ENCODE peak calls at places on chromosomes 13 and 19, in four cellular contexts. V is pancreas; U is HCT116; R is CD8-positive, alpha-beta T cell. B is an unnamed sample.

GRCh38 chr19:19602136-19602712 is 16.3 kb downstream of the PBX4 start:
- DNase-seq in V (no peak), U (no peak), R (no peak), B (peak; percentile 35)

GRCh38 chr13:24683370-24683769 is 3.2 kb downstream of the ATP12A start:
- DNase-seq in V (no peak), U (no peak), R (no peak), B (no peak)

GRCh38 chr13:46595918-46596315 is 42.9 kb downstream of the LRCH1 start:
- DNase-seq in R (no peak), V (no peak), U (no peak), B (no peak)

GRCh38 chr19:17103177-17103576 is 27.6 kb downstream of the MYO9B start:
- DNase-seq in R (no peak), U (peak; percentile 40), V (no peak), B (no peak)

GRCh38 chr19:14091086-14091884 is 734 bp upstream of the SAMD1 start:
- DNase-seq in R (peak; percentile 44), V (peak; percentile 88), U (no peak), B (peak; percentile 86)

GRCh38 chr19:9808855-9809646 is 9.8 kb downstream of the FBXL12 start:
- DNase-seq in R (no peak), V (no peak), U (no peak), B (no peak)

GRCh38 chr13:31380728-31381127 is 181.0 kb downstream of the B3GLCT start:
- DNase-seq in R (no peak), V (no peak), U (no peak), B (no peak)

GRCh38 chr13:26929971-26930730 is 169.6 kb upstream of the GPR12 start:
- DNase-seq in V (peak; percentile 93), R (peak; percentile 51), U (peak; percentile 54), B (peak; percentile 88)

GRCh38 chr19:19110410-19111137 is 27.7 kb downstream of the TMEM161A start:
- DNase-seq in U (no peak), R (no peak), V (no peak), B (no peak)

GRCh38 chr13:33206425-33206824 is 79.1 kb downstream of the STARD13 start:
- DNase-seq in V (no peak), R (no peak), U (no peak), B (no peak)

GRCh38 chr19:30074096-30074495 is 132.1 kb downstream of the URI1 start:
- DNase-seq in U (no peak), R (no peak), V (peak; percentile 44), B (no peak)

GRCh38 chr19:1656988-1657536 is 4.6 kb upstream of the TCF3 start:
- DNase-seq in R (no peak), U (no peak), V (no peak), B (no peak)

GRCh38 chr19:18597809-18598660 is 8.6 kb downstream of the CRLF1 start:
- DNase-seq in V (no peak), R (no peak), U (no peak), B (no peak)

GRCh38 chr19:44764975-44765948 is 12.4 kb upstream of the CBLC start:
- DNase-seq in R (no peak), U (no peak), V (no peak), B (peak; percentile 70)

GRCh38 chr19:7926021-7926726 is at the start of gene CTXN1:
- DNase-seq in U (no peak), V (peak; percentile 93), R (peak; percentile 67), B (peak; percentile 64)

GRCh38 chr13:109790951-109791605 is 4.7 kb upstream of the IRS2 start:
- DNase-seq in R (no peak), V (no peak), U (no peak), B (no peak)

GRCh38 chr19:31160346-31160926 is 188.8 kb downstream of the TSHZ3 start:
- DNase-seq in R (no peak), U (no peak), V (no peak), B (no peak)

GRCh38 chr13:96700657-96701056 is 293.6 kb downstream of the OXGR1 start:
- DNase-seq in R (no peak), U (no peak), V (no peak), B (no peak)

GRCh38 chr19:52600639-52601024 is 30.5 kb downstream of the ZNF701 start:
- DNase-seq in V (peak; percentile 58), R (no peak), U (no peak), B (peak; percentile 40)

GRCh38 chr13:32837973-32838940 is 178.0 kb upstream of the KL start:
- DNase-seq in R (no peak), V (no peak), U (no peak), B (no peak)

GRCh38 chr13:46181799-46182490 is at the start of gene LCP1:
- DNase-seq in V (no peak), U (no peak), R (peak; percentile 48), B (peak; percentile 46)

GRCh38 chr19:52142001-52142595 is 2.4 kb upstream of the ZNF616 start:
- DNase-seq in U (no peak), R (no peak), V (no peak), B (no peak)

GRCh38 chr13:45200701-45201230 is at the start of gene KCTD4:
- DNase-seq in V (no peak), U (no peak), R (no peak), B (no peak)

GRCh38 chr13:81658598-81659370 is 1317.9 kb upstream of the SPRY2 start:
- DNase-seq in U (no peak), V (no peak), R (no peak), B (no peak)

GRCh38 chr19:821228-821975 is at the start of gene PLPPR3:
- DNase-seq in V (peak; percentile 60), U (no peak), R (no peak), B (no peak)

GRCh38 chr13:23447927-23448326 is 14.4 kb upstream of the SACS start:
- DNase-seq in U (no peak), V (no peak), R (no peak), B (no peak)

GRCh38 chr19:42431486-42431885 is 4.3 kb upstream of the LIPE start:
- DNase-seq in U (no peak), V (no peak), R (no peak), B (no peak)

DNA sequence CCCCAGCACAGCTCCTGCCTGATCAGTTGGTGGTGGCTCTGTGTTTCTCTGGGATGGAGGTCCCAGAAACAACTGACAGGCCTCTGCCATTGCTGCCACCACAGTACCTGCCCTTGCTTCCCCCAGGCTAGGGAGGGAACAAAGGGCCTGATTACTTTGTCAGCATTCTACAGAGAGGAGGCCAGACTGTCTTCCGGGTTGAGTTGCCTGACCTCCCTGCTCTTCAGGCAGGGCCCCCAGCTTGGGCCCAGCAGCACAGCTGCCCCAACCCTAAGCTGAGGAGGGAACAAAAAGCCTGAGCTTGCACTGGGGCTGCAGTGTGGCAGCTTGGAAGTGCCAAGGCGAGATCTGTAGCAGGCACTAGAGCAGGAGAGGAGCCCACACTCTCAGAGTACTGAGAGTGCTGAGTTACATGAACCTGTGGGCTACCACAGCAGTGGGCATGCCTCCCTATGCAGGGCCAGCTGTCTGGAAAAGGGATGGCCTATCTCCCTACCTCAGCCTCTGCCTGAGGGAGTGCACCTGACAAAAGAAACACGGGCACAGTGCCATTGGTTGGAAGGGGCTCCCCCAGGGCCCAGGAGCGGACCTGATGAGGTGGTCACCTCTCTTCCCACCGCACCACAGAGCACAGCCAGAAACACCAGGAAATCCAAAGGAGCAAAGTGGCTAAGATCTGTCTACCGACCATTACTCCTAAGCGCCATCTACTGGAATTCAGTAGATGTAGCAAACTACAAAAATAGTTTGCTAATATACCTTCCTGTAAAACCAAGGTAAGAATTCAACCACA is 24.4 kb downstream of the SLC25A15 start:
- DNase-seq in V (no peak), U (no peak), R (no peak), B (no peak)
- TF ChIP-seq CTCF in V (peak; percentile 28), U (peak; percentile 37), R (no peak), B (peak; percentile 47)

DNA sequence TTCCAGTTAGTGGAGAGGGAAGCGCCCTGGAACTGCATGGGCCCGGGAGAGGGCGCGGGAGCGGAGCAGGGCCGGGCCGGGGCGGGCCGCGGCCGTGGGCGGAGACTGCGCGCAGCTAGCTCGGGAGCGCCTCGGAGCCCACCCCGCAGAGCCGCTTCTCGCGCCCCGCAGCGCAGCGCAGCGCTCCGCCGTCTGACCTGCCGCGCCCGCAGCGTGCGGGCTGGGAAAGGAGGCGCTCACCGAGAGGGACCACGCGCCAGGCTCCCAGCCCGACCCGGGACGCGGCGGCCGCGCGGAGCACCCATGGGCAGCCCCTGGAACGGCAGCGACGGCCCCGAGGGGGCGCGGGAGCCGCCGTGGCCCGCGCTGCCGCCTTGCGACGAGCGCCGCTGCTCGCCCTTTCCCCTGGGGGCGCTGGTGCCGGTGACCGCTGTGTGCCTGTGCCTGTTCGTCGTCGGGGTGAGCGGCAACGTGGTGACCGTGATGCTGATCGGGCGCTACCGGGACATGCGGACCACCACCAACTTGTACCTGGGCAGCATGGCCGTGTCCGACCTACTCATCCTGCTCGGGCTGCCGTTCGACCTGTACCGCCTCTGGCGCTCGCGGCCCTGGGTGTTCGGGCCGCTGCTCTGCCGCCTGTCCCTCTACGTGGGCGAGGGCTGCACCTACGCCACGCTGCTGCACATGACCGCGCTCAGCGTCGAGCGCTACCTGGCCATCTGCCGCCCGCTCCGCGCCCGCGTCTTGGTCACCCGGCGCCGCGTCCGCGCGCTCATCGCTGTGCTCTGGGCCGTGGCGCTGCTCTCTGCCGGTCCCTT is at the start of gene MLNR:
- DNase-seq in V (peak; percentile 69), U (no peak), R (no peak), B (no peak)
- TF ChIP-seq CTCF in V (no peak), U (no peak), R (peak; percentile 30), B (no peak)

GRCh38 chr13:113562866-113563265 is 21.7 kb upstream of the TFDP1 start:
- DNase-seq in U (no peak), R (no peak), V (no peak), B (no peak)
- TF ChIP-seq CTCF in U (no peak), R (no peak), V (no peak), B (no peak)

GRCh38 chr19:55208880-55209429 is 346 bp downstream of the PTPRH start:
- DNase-seq in R (no peak), V (no peak), U (no peak), B (no peak)

GRCh38 chr19:55210120-55210493 is 806 bp upstream of the PTPRH start:
- DNase-seq in V (no peak), R (no peak), U (peak; percentile 88), B (no peak)

GRCh38 chr19:55213547-55213946 is 4.2 kb upstream of the PTPRH start:
- DNase-seq in U (no peak), V (no peak), R (no peak), B (no peak)

GRCh38 chr19:55209430-55210119 is at the start of gene PTPRH:
- DNase-seq in U (no peak), R (no peak), V (peak; percentile 71), B (no peak)

DNA sequence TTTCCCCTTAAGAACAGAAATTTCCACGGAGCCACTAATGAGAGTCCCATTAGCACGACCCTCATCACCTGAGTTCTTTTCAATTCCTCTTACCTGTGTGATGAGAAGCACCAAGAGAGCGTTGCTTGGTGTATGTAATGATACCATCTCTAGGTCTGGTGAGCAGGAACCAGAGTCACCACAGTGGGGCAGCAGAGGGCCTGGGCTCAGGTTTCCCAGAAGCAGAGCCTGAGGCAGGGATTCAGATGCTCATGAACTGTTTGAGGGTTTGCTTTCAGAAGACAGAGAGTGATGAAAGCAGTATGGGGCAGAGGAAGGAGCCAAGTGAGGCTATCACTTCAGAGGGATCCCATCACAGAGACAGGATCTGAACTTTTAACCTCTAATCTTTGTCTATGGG is 3.1 kb upstream of the PTPRH start:
- DNase-seq in R (no peak), V (no peak), U (peak; percentile 72), B (no peak)
- TF ChIP-seq CTCF in R (no peak), V (no peak), U (peak; percentile 77), B (peak; percentile 39)